ENCODE peak calls at places on chromosomes 1 and 21, in eight cellular contexts. U is Peyer's patch, V is coronary artery, I is sigmoid colon, N is GM20000, R is GM13976, D is GM06990, L is HCT116. Q is an unnamed sample.

GRCh38 chr1:67285780-67286488 is 21.7 kb upstream of the IL12RB2 start:
- DNase-seq in U (no peak), V (no peak), I (no peak), N (no peak), R (peak; percentile 24), D (peak; percentile 15), L (no peak), Q (peak; percentile 38)

GRCh38 chr1:39154553-39155361 is 49.7 kb upstream of the MACF1 start:
- DNase-seq in U (peak; percentile 58), V (peak; percentile 77), I (peak; percentile 86), N (no peak), R (no peak), D (no peak), L (no peak), Q (no peak)

GRCh38 chr1:53860967-53861411 is 22.9 kb upstream of the NDC1 start:
- DNase-seq in U (peak; percentile 66), V (no peak), I (no peak), N (peak; percentile 49), R (peak; percentile 59), D (no peak), L (peak; percentile 32), Q (peak; percentile 62)

GRCh38 chr21:16891821-16892220 is 621.0 kb upstream of the CXADR start:
- DNase-seq in U (no peak), V (no peak), I (no peak), N (no peak), R (no peak), D (no peak), L (no peak), Q (no peak)

GRCh38 chr1:167617100-167617949 is 12.7 kb upstream of the RCSD1 start:
- DNase-seq in U (peak; percentile 91), V (no peak), I (peak; percentile 74), N (no peak), R (no peak), D (peak; percentile 74), L (no peak), Q (no peak)

GRCh38 chr1:199083680-199084079 is 444.8 kb downstream of the PTPRC start:
- DNase-seq in U (no peak), V (no peak), I (no peak), N (no peak), R (no peak), D (no peak), L (no peak), Q (no peak)

GRCh38 chr1:1582970-1583666 is 8.5 kb upstream of the SSU72 start:
- DNase-seq in U (no peak), V (no peak), I (no peak), N (no peak), R (no peak), D (no peak), L (no peak), Q (no peak)

GRCh38 chr1:44605904-44606615 is 68.2 kb downstream of the TMEM53 start:
- DNase-seq in U (no peak), V (no peak), I (no peak), N (no peak), R (no peak), D (no peak), L (no peak), Q (no peak)

GRCh38 chr1:45009956-45010854 is 919 bp downstream of the HECTD3 start:
- DNase-seq in U (peak; percentile 83), V (no peak), I (no peak), N (no peak), R (no peak), D (peak; percentile 45), L (no peak), Q (no peak)

GRCh38 chr1:152029144-152029936 is 7.5 kb downstream of the S100A11 start:
- DNase-seq in U (no peak), V (no peak), I (no peak), N (no peak), R (no peak), D (no peak), L (no peak), Q (no peak)

GRCh38 chr1:221263831-221264767 is 384.9 kb downstream of the HLX start:
- DNase-seq in U (peak; percentile 70), V (no peak), I (peak; percentile 76), N (peak; percentile 55), R (peak; percentile 42), D (no peak), L (peak; percentile 75), Q (peak; percentile 39)

GRCh38 chr1:7669559-7670208 is 101.4 kb upstream of the VAMP3 start:
- DNase-seq in U (peak; percentile 66), V (no peak), I (no peak), N (peak; percentile 84), R (peak; percentile 85), D (no peak), L (peak; percentile 31), Q (peak; percentile 85)

GRCh38 chr1:245500546-245500945 is 345.8 kb downstream of the KIF26B start:
- DNase-seq in U (no peak), V (no peak), I (no peak), N (no peak), R (no peak), D (no peak), L (no peak), Q (no peak)

GRCh38 chr1:88053065-88053464 is 631.0 kb upstream of the PKN2 start:
- DNase-seq in U (no peak), V (no peak), I (no peak), N (no peak), R (no peak), D (no peak), L (no peak), Q (no peak)

GRCh38 chr1:158794247-158794646 is 13.2 kb upstream of the OR6N2 start:
- DNase-seq in U (no peak), V (no peak), I (no peak), N (no peak), R (no peak), D (no peak), L (no peak), Q (no peak)

GRCh38 chr1:67710417-67710816 is 25.4 kb downstream of the GADD45A start:
- DNase-seq in U (no peak), V (no peak), I (no peak), N (no peak), R (no peak), D (no peak), L (no peak), Q (no peak)

GRCh38 chr1:70142120-70142519 is 63.3 kb downstream of the LRRC40 start:
- DNase-seq in U (no peak), V (no peak), I (no peak), N (no peak), R (no peak), D (no peak), L (no peak), Q (no peak)
- TF ChIP-seq CTCF in U (no peak), V (no peak), I (no peak), N (no peak), R (no peak), D (no peak), L (no peak), Q (no peak)

GRCh38 chr21:41166947-41167346 is 1.0 kb upstream of the BACE2 start:
- DNase-seq in U (no peak), V (no peak), I (peak; percentile 84), N (no peak), R (no peak), D (no peak), L (no peak), Q (no peak)

GRCh38 chr21:41168391-41169257 is 664 bp downstream of the BACE2 start:
- DNase-seq in U (peak; percentile 75), V (peak; percentile 84), I (peak; percentile 90), N (peak; percentile 45), R (peak; percentile 38), D (peak; percentile 6), L (no peak), Q (peak; percentile 38)

GRCh38 chr21:41169258-41169576 is 1.3 kb downstream of the BACE2 start:
- DNase-seq in U (no peak), V (no peak), I (no peak), N (no peak), R (no peak), D (no peak), L (no peak), Q (no peak)

GRCh38 chr21:41169701-41170100 is 1.7 kb downstream of the BACE2 start:
- DNase-seq in U (no peak), V (no peak), I (no peak), N (no peak), R (no peak), D (no peak), L (no peak), Q (no peak)

DNA sequence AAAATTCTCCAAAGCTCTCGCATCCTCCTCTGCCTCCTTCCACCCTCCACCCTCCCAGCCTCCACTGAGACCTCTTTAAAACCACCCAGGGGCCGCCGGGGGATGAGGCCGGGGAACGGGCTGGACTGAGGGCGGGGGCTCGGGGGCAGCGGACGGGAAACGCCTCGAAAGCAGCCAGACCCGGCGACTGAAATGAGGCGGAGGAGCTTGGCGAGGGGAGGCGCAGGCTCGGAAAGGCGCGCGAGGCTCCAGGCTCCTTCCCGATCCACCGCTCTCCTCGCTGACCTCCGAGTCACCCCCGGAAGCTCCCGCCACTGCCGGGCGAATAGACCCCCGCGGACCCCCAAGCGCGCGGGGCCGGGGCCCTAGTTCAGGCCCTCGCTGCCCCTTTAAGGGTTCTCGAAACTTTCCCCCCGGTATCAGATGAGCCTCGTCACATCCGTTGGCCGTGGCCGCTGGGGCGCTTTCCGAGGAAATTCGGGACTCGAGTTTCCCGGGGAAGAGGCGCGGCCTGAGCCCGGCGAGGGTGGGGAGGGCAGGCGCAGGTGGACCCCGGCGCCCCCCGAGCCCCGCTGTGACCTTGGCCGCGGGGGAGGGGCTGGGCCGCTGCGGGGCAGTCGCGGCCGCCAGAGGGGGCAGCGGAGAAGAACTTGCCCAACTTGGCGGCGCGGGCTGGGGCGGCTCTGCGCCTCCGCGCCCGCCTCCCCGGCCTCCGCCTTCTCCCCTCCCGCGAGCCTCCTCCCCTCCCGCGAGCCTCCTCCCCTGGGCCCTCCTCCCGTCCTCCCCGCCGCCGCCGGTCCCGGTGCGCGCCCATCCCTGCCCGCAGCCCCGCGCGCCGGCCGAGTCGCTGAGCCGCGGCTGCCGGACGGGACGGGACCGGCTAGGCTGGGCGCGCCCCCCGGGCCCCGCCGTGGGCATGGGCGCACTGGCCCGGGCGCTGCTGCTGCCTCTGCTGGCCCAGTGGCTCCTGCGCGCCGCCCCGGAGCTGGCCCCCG is at the start of gene BACE2:
- DNase-seq in U (peak; percentile 88), V (peak; percentile 90), I (peak; percentile 93), N (peak; percentile 81), R (peak; percentile 79), D (peak; percentile 47), L (no peak), Q (peak; percentile 80)
- TF ChIP-seq CTCF in U (peak; percentile 63), V (peak; percentile 71), I (peak; percentile 31), N (peak; percentile 25), R (peak; percentile 53), D (peak; percentile 2), L (peak; percentile 48), Q (peak; percentile 54)

GRCh38 chr1:203271018-203271743 is 34.1 kb upstream of the BTG2 start:
- DNase-seq in U (peak; percentile 92), V (no peak), I (peak; percentile 93), N (peak; percentile 70), R (peak; percentile 64), D (no peak), L (peak; percentile 54), Q (peak; percentile 72)
- TF ChIP-seq CTCF in U (no peak), V (no peak), I (no peak), N (no peak), R (no peak), D (no peak), L (no peak), Q (no peak)

DNA sequence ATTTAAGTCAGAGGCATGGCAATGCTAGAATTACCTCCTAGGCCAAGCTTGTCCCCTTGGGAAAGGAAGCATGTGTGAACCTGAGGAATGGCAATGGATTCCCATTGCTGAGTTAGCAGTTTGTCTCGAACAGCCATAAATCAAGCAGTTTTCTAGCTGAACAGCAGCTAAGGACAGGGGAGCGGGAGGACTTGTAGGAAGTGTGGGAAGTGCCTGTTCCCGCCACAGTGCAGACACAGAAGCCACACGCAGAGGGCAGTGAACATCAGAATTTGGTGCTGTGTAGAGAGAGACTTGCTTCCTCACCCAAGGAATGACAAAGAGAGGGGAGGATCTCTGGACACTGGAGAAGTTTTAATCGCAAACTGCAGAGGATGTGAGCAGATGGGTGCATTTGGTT is 3.8 kb downstream of the PHGDH start:
- DNase-seq in U (no peak), V (peak; percentile 69), I (no peak), N (no peak), R (no peak), D (no peak), L (no peak), Q (no peak)
- TF ChIP-seq CTCF in U (no peak), V (no peak), I (no peak), N (no peak), R (no peak), D (no peak), L (no peak), Q (no peak)